ENCODE peak calls at places on chromosomes 11 and 22, in four cellular contexts. E is vagina, Q is A549, V is heart left ventricle. R is an unnamed sample. For H3K4me1, the result is how much of the 10 kb centered on the place peaks cover.

GRCh38 chr22:38957046-38957770 is at the start of gene APOBEC3A:
- DNase-seq in E (no peak), Q (peak), V (peak), R (peak)

GRCh38 chr11:6268811-6269210 is 9.2 kb downstream of the CCKBR start:
- DNase-seq in E (no peak), Q (no peak), V (no peak), R (no peak)

GRCh38 chr11:46475926-46476545 is 84.5 kb upstream of the CHRM4 start:
- DNase-seq in E (no peak), Q (no peak), V (no peak), R (no peak)

GRCh38 chr22:41976961-41977566 is 7.8 kb downstream of the SEPTIN3 start:
- DNase-seq in E (no peak), Q (no peak), V (no peak), R (no peak)

GRCh38 chr11:112292785-112293407 is 32.2 kb upstream of the PLET1 start:
- DNase-seq in E (no peak), Q (peak), V (no peak), R (no peak)

GRCh38 chr22:50078246-50078645 is 7.0 kb downstream of the MLC1 start:
- DNase-seq in E (no peak), Q (no peak), V (no peak), R (no peak)

GRCh38 chr11:87301785-87302540 is 264.2 kb downstream of the TMEM135 start:
- DNase-seq in E (no peak), Q (no peak), V (no peak), R (no peak)

GRCh38 chr11:79229047-79229446 is 211.8 kb downstream of the TENM4 start:
- DNase-seq in E (no peak), Q (no peak), V (no peak), R (no peak)

GRCh38 chr22:20928573-20928967 is 11.4 kb downstream of the CRKL start:
- DNase-seq in E (no peak), Q (no peak), V (no peak), R (no peak)

GRCh38 chr22:20930004-20930403 is 12.8 kb downstream of the CRKL start:
- DNase-seq in E (no peak), Q (no peak), V (no peak), R (no peak)

GRCh38 chr22:20922141-20922751 is 5.0 kb downstream of the CRKL start:
- DNase-seq in E (no peak), Q (no peak), V (no peak), R (no peak)

GRCh38 chr22:20927940-20928572 is 10.8 kb downstream of the CRKL start:
- DNase-seq in E (no peak), Q (no peak), V (no peak), R (no peak)

GRCh38 chr22:20926243-20926642 is 9.0 kb downstream of the CRKL start:
- DNase-seq in E (no peak), Q (no peak), V (no peak), R (no peak)
- H3K4me1 ChIP-seq in E (half or more), Q (under half), V (under half), R (half or more)

GRCh38 chr11:118634435-118635236 is 27.2 kb downstream of the PHLDB1 start:
- DNase-seq in E (no peak), Q (no peak), V (peak), R (peak)
- H3K27ac ChIP-seq in E (peak), Q (no peak), V (peak), R (peak)

DNA sequence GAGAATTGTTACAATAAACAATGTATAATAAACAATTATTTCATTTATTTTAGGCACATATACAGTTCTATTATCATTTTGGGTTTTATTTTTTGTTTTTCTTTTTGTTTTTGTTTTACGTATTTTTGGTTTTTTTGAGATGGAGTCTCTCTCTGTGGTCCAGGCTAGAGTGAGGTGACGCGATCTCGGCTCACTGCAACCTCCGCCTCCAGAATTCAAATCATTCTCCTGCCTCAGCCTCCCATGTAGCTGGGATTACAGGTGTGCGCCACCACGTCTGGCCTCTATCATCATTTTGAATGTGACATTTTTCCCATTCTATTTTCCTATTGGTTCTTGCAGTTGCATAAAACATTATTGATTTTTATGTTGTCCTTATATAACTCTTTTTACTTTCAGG is 20.4 kb upstream of the OR52A1 start:
- DNase-seq in E (no peak), Q (no peak), V (no peak), R (no peak)
- H3K4me1 ChIP-seq in E (under half), Q (under half), V (under half), R (under half)

DNA sequence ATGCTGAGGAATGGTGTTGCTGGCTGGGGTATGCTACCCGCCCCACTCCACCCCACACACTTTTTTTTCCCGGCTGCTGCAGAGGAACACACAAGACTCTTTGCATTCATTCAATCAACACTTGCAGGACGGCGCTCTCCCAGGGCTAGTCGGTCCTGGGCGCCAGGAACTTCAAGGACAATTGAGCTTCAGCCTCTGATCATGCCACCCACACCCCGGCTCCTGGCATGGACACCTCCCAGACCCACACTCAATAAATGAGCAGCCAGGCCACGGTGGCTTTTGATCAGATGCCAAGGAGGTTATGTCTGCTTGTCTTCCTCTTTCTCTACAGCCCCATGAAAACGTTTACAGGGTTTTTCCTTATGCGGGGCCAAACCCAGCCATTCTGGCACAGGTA is 19.8 kb downstream of the TPST2 start:
- DNase-seq in E (no peak), Q (no peak), V (peak), R (no peak)
- H3K27ac ChIP-seq in E (no peak), Q (no peak), V (no peak), R (no peak)

DNA sequence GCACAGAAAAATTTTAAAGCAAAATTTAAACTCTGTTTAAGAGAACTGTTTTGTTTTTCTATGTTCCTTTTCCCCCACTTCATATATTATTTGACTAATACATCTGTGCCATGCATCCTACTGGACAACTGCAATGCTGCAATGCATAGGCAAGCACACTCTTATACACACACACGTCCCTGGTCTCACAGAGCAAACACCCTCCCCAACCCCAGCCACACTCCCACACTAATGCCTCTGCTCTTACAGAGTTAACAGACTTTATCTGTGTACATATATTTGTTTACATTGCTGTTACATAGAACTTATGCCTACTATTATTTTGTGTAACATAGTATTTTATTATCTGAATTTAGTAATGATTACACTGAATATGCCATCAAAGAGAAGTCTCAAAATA is 25.5 kb upstream of the CTSC start:
- DNase-seq in E (no peak), Q (no peak), V (no peak), R (no peak)
- H3K4me1 ChIP-seq in E (under half), Q (under half), V (under half), R (under half)

GRCh38 chr11:75526192-75526541 is 426 bp upstream of the GDPD5 start:
- DNase-seq in E (no peak), Q (no peak), V (no peak), R (no peak)
- H3K27ac ChIP-seq in E (peak), Q (peak), V (no peak), R (no peak)

DNA sequence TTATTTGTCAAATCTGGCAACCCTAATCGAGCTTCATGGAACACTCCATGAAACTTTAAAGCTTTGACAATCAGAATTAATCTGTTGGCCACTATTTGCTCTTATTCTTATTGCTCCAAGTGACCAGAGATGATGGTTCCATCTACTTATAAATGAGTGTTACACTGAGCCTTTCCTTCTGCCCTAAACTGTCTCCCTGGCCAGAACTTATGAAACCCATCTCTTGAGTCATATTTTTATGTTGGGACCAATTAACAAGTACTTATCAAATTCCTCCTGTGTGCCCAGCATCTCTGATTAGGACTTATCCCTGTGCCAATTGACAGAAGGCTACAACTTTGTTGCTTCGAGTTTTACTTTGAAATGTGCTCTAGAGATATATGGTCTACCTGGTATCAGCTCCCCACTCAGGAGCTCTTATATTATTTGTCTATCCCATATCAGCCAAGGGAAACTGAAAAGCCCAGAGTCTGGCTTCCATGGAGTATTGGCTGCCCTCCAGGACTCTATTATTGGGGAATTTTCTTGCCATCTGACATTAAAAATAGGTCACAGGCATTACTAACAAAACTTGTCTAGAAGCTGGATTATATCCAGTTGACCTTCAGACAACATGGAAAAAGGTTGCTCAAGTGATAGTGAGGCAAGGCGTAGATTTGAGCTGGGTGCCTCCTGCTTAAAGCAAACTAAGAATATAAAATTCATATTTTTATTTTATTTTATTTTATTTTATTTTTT is 8.8 kb downstream of the KREMEN1 start:
- DNase-seq in E (no peak), Q (no peak), V (no peak), R (no peak)
- H3K4me1 ChIP-seq in E (under half), Q (under half), V (half or more), R (under half)

GRCh38 chr11:113377606-113378005 is 10.0 kb upstream of the ANKK1 start:
- DNase-seq in E (no peak), Q (no peak), V (no peak), R (no peak)
- H3K27ac ChIP-seq in E (no peak), Q (no peak), V (no peak), R (no peak)

GRCh38 chr11:26916805-26917204 is 77.1 kb upstream of the FIBIN start:
- DNase-seq in E (no peak), Q (no peak), V (no peak), R (no peak)
- H3K4me1 ChIP-seq in E (under half), Q (under half), V (under half), R (under half)

R was measured in left lung.